ENCODE peak calls at places on chromosomes 13 and 19, in eight cellular contexts. One of them, this sample, is unnamed.
A peak's percentile ranks its signal among the peaks of the same experiment; 100 is the strongest.

GRCh38 chr13:91313103-91313502 is 34.4 kb upstream of the MIR17HG start:
- DNase-seq in sigmoid colon: no peak
- DNase-seq in suprapubic skin: no peak
- DNase-seq in endothelial cell of umbilical vein: peak; percentile 51
- DNase-seq in uterus: no peak
- DNase-seq in transverse colon: no peak
- DNase-seq in breast epithelium: no peak
- DNase-seq in prostate gland: no peak
- DNase-seq in this sample: no peak

GRCh38 chr19:17325133-17325532 is 9.5 kb downstream of the ANO8 start:
- DNase-seq in sigmoid colon: no peak
- DNase-seq in suprapubic skin: no peak
- DNase-seq in endothelial cell of umbilical vein: no peak
- DNase-seq in uterus: no peak
- DNase-seq in transverse colon: no peak
- DNase-seq in breast epithelium: no peak
- DNase-seq in prostate gland: no peak
- DNase-seq in this sample: no peak

GRCh38 chr13:90485441-90485840 is 862.0 kb upstream of the MIR17HG start:
- DNase-seq in sigmoid colon: no peak
- DNase-seq in suprapubic skin: no peak
- DNase-seq in endothelial cell of umbilical vein: no peak
- DNase-seq in uterus: no peak
- DNase-seq in transverse colon: no peak
- DNase-seq in breast epithelium: no peak
- DNase-seq in prostate gland: no peak
- DNase-seq in this sample: no peak

GRCh38 chr13:97275265-97275664 is 53.1 kb downstream of the MBNL2 start:
- DNase-seq in sigmoid colon: no peak
- DNase-seq in suprapubic skin: no peak
- DNase-seq in endothelial cell of umbilical vein: peak; percentile 93
- DNase-seq in uterus: no peak
- DNase-seq in transverse colon: no peak
- DNase-seq in breast epithelium: no peak
- DNase-seq in prostate gland: no peak
- DNase-seq in this sample: no peak

GRCh38 chr13:57044910-57045309 is 95.8 kb upstream of the PRR20A start:
- DNase-seq in sigmoid colon: no peak
- DNase-seq in suprapubic skin: no peak
- DNase-seq in endothelial cell of umbilical vein: no peak
- DNase-seq in uterus: no peak
- DNase-seq in transverse colon: no peak
- DNase-seq in breast epithelium: no peak
- DNase-seq in prostate gland: no peak
- DNase-seq in this sample: no peak

GRCh38 chr13:23615677-23616076 is 45.5 kb downstream of the TNFRSF19 start:
- DNase-seq in sigmoid colon: no peak
- DNase-seq in suprapubic skin: no peak
- DNase-seq in endothelial cell of umbilical vein: no peak
- DNase-seq in uterus: no peak
- DNase-seq in transverse colon: no peak
- DNase-seq in breast epithelium: no peak
- DNase-seq in prostate gland: no peak
- DNase-seq in this sample: no peak

GRCh38 chr13:75101997-75102720 is 379.8 kb downstream of the TBC1D4 start:
- DNase-seq in sigmoid colon: no peak
- DNase-seq in suprapubic skin: no peak
- DNase-seq in endothelial cell of umbilical vein: peak; percentile 6
- DNase-seq in uterus: no peak
- DNase-seq in transverse colon: no peak
- DNase-seq in breast epithelium: no peak
- DNase-seq in prostate gland: no peak
- DNase-seq in this sample: no peak

GRCh38 chr13:93230466-93230865 is 3.9 kb downstream of the GPC6 start:
- DNase-seq in sigmoid colon: no peak
- DNase-seq in suprapubic skin: no peak
- DNase-seq in endothelial cell of umbilical vein: no peak
- DNase-seq in uterus: no peak
- DNase-seq in transverse colon: no peak
- DNase-seq in breast epithelium: no peak
- DNase-seq in prostate gland: no peak
- DNase-seq in this sample: no peak

GRCh38 chr13:113906566-113906965 is 42.7 kb upstream of the GAS6 start:
- DNase-seq in sigmoid colon: no peak
- DNase-seq in suprapubic skin: no peak
- DNase-seq in endothelial cell of umbilical vein: no peak
- DNase-seq in uterus: no peak
- DNase-seq in transverse colon: no peak
- DNase-seq in breast epithelium: peak; percentile 29
- DNase-seq in prostate gland: no peak
- DNase-seq in this sample: no peak

DNA sequence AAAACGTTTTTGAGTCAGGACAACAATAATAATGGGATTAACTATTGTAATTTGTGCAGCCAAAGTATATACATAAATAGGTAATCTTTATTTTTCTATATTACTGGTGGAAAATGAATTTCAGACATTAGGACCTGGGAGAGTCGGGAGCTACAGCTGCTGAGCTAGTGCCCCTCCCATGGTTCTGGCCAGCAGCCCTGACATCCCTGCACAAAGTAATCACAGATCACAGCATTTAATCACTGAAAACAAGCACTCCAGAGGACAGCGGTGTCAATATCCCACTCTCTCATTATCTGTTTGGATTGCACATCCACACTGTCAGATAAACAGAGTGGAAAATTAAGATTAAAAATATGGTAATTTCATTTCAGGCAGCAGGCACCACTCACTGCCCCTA is 254.0 kb upstream of the SOX21 start:
- DNase-seq in sigmoid colon: no peak
- DNase-seq in suprapubic skin: no peak
- DNase-seq in endothelial cell of umbilical vein: no peak
- DNase-seq in uterus: no peak
- DNase-seq in transverse colon: no peak
- DNase-seq in breast epithelium: no peak
- DNase-seq in prostate gland: no peak
- DNase-seq in this sample: no peak
- H3K27me3 ChIP-seq in sigmoid colon: peaks cover 36% of the 10 kb centered on the region
- H3K27me3 ChIP-seq in suprapubic skin: peaks cover 63% of the 10 kb centered on the region
- H3K27me3 ChIP-seq in endothelial cell of umbilical vein: peaks cover 57% of the 10 kb centered on the region
- H3K27me3 ChIP-seq in uterus: no peaks in the 10 kb centered on the region
- H3K27me3 ChIP-seq in transverse colon: peaks cover 82% of the 10 kb centered on the region
- H3K27me3 ChIP-seq in breast epithelium: peaks cover 48% of the 10 kb centered on the region
- H3K27me3 ChIP-seq in prostate gland: peaks cover 9% of the 10 kb centered on the region
- H3K27me3 ChIP-seq in this sample: no peaks in the 10 kb centered on the region

GRCh38 chr19:7636691-7637373 is at the start of gene STXBP2:
- DNase-seq in sigmoid colon: no peak
- DNase-seq in suprapubic skin: no peak
- DNase-seq in endothelial cell of umbilical vein: peak; percentile 34
- DNase-seq in uterus: no peak
- DNase-seq in transverse colon: peak; percentile 93
- DNase-seq in breast epithelium: peak; percentile 80
- DNase-seq in prostate gland: peak; percentile 86
- DNase-seq in this sample: peak; percentile 40
- TF ChIP-seq POLR2A in sigmoid colon: no peak
- TF ChIP-seq POLR2A in suprapubic skin: peak; percentile 56
- TF ChIP-seq POLR2A in endothelial cell of umbilical vein: no peak
- TF ChIP-seq POLR2A in uterus: no peak
- TF ChIP-seq POLR2A in transverse colon: peak; percentile 81
- TF ChIP-seq POLR2A in breast epithelium: peak; percentile 37
- TF ChIP-seq POLR2A in prostate gland: peak; percentile 83
- TF ChIP-seq POLR2A in this sample: peak; percentile 77

GRCh38 chr19:1753730-1754442 is 580 bp downstream of the ONECUT3 start:
- DNase-seq in sigmoid colon: no peak
- DNase-seq in suprapubic skin: no peak
- DNase-seq in endothelial cell of umbilical vein: no peak
- DNase-seq in uterus: no peak
- DNase-seq in transverse colon: no peak
- DNase-seq in breast epithelium: no peak
- DNase-seq in prostate gland: no peak
- DNase-seq in this sample: no peak
- H3K27me3 ChIP-seq in sigmoid colon: peaks cover 90% of the 10 kb centered on the region
- H3K27me3 ChIP-seq in suprapubic skin: peaks cover 99% of the 10 kb centered on the region
- H3K27me3 ChIP-seq in endothelial cell of umbilical vein: peaks cover 68% of the 10 kb centered on the region
- H3K27me3 ChIP-seq in uterus: peaks cover 11% of the 10 kb centered on the region
- H3K27me3 ChIP-seq in transverse colon: peaks cover 91% of the 10 kb centered on the region
- H3K27me3 ChIP-seq in breast epithelium: peaks cover 88% of the 10 kb centered on the region
- H3K27me3 ChIP-seq in prostate gland: peaks cover 76% of the 10 kb centered on the region
- H3K27me3 ChIP-seq in this sample: peaks cover 72% of the 10 kb centered on the region

DNA sequence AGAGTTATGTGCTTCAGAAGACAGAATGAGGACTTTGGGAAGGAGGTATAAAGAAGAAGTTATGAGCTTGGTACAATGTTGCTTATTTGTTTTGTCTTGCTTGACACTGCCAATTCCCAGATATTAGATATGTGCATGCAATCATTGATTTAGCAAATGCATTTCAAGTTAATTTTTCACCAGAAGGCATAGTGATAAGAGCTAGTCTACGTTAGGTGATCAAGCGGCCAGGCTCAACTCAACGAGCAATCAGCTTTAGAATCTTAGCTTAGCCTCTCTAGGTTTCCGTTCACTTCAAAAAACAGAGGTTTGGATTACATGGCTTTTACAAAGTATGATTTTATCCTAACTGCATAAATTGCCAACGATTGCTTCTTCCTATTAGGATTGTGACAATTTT is 81.6 kb upstream of the POSTN start:
- DNase-seq in sigmoid colon: no peak
- DNase-seq in suprapubic skin: no peak
- DNase-seq in endothelial cell of umbilical vein: no peak
- DNase-seq in uterus: no peak
- DNase-seq in transverse colon: no peak
- DNase-seq in breast epithelium: no peak
- DNase-seq in prostate gland: no peak
- DNase-seq in this sample: no peak
- TF ChIP-seq POLR2A in sigmoid colon: no peak
- TF ChIP-seq POLR2A in suprapubic skin: no peak
- TF ChIP-seq POLR2A in endothelial cell of umbilical vein: no peak
- TF ChIP-seq POLR2A in uterus: no peak
- TF ChIP-seq POLR2A in transverse colon: no peak
- TF ChIP-seq POLR2A in breast epithelium: no peak
- TF ChIP-seq POLR2A in prostate gland: no peak
- TF ChIP-seq POLR2A in this sample: no peak

DNA sequence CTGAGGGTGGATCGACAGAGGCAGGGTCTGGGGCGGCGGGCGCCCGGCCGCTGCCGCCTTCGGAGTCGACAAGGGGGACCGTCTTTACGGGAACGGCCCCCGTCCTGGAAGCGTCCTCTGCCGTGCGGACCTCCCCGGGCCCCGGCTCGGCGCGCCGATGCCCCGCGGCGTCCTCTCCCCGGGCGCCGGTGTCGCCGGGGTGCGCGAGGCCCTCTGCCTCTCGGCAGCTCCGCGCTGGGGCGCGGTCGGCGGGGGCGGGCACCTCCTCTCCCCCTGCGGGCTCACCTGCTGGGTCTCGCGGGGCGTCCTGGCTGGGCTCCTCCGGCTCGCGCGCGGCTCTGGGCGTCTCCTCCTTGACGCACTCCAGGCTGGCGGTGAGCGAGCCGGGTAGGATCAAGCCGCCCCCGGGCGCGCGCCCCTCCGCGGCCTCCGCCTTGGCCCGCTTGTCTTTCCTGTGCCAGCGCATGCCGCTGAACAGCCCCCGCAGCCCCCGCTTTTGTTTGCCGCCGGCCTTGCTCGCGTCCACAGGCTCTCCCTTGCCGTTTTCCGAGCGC is 1.5 kb downstream of the AMER2 start:
- DNase-seq in sigmoid colon: no peak
- DNase-seq in suprapubic skin: no peak
- DNase-seq in endothelial cell of umbilical vein: no peak
- DNase-seq in uterus: no peak
- DNase-seq in transverse colon: no peak
- DNase-seq in breast epithelium: no peak
- DNase-seq in prostate gland: no peak
- DNase-seq in this sample: no peak
- H3K27me3 ChIP-seq in sigmoid colon: peaks cover 33% of the 10 kb centered on the region
- H3K27me3 ChIP-seq in suprapubic skin: peaks cover 57% of the 10 kb centered on the region
- H3K27me3 ChIP-seq in endothelial cell of umbilical vein: peaks cover 34% of the 10 kb centered on the region
- H3K27me3 ChIP-seq in uterus: no peaks in the 10 kb centered on the region
- H3K27me3 ChIP-seq in transverse colon: peaks cover 70% of the 10 kb centered on the region
- H3K27me3 ChIP-seq in breast epithelium: peaks cover 62% of the 10 kb centered on the region
- H3K27me3 ChIP-seq in prostate gland: peaks cover 11% of the 10 kb centered on the region
- H3K27me3 ChIP-seq in this sample: peaks cover 20% of the 10 kb centered on the region

DNA sequence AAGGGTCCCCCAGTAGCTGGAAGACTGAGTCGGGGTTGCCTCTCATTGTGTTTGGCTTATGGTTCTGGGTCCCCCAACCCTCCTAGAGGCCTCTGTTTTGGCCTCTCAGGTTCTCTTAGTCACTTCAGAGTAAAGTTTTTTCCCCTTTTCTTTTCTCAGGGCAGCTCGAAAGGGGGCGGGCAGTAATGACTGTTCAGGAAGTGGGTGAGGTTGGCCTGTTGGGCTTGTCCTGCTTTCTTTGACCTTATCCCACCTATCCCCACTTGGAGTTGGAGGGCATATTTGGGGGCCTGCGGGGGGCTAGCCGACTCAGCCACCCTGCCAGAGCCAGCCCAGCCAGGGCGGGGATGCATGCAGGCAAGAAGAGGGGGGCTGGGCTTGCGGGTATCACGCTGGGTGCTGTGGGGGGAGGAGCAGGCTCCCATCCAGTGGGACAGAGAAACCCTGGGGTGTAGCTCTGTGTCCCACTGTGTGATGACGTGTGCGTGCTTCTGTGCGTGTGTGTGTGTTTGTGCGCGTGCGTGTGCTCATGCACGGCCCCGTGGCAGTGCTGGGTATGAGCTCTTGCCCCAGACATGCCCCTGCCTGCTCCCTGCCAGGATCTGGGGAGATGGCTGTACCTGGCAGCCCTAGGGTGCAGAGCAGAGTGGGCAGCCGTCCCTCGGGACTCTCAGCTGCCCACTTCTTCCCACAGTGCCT is 1.4 kb downstream of the CIC start:
- DNase-seq in sigmoid colon: peak; percentile 92
- DNase-seq in suprapubic skin: peak; percentile 82
- DNase-seq in endothelial cell of umbilical vein: peak; percentile 72
- DNase-seq in uterus: peak; percentile 53
- DNase-seq in transverse colon: peak; percentile 63
- DNase-seq in breast epithelium: peak; percentile 88
- DNase-seq in prostate gland: peak; percentile 70
- DNase-seq in this sample: no peak
- TF ChIP-seq POLR2A in sigmoid colon: peak; percentile 28
- TF ChIP-seq POLR2A in suprapubic skin: peak; percentile 13
- TF ChIP-seq POLR2A in endothelial cell of umbilical vein: peak; percentile 72
- TF ChIP-seq POLR2A in uterus: no peak
- TF ChIP-seq POLR2A in transverse colon: peak; percentile 13
- TF ChIP-seq POLR2A in breast epithelium: no peak
- TF ChIP-seq POLR2A in prostate gland: peak; percentile 48
- TF ChIP-seq POLR2A in this sample: peak; percentile 76

DNA sequence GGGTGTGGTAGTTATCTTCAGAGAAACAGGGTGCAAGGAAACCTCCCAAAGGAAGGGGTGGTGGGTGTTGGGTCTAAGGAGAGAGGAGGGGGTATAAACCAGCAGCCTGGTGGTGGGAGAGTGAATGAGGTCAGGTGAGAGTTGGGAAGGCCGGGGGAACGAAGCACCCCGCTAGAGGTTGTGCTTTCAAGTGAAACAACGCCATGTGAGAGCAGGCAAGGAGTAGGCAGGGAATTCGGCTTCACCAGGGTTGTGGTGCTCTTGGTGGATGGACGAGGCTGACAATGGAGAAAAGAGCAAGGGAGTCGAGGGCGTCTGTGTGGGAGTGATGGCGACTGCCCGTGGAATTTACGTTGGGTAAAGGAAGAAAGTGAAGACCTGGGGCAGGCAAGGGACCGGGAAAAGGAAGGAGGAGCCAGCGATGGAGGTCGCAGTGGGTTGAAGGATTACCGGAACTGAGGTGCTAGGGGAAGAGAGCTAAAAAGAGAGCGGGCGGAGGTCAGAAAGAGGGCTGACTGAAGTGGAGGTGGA is 2.1 kb upstream of the MLNR start:
- DNase-seq in sigmoid colon: no peak
- DNase-seq in suprapubic skin: no peak
- DNase-seq in endothelial cell of umbilical vein: no peak
- DNase-seq in uterus: no peak
- DNase-seq in transverse colon: no peak
- DNase-seq in breast epithelium: no peak
- DNase-seq in prostate gland: no peak
- DNase-seq in this sample: no peak
- H3K27me3 ChIP-seq in sigmoid colon: peaks cover 46% of the 10 kb centered on the region
- H3K27me3 ChIP-seq in suprapubic skin: peaks cover 58% of the 10 kb centered on the region
- H3K27me3 ChIP-seq in endothelial cell of umbilical vein: peaks cover 53% of the 10 kb centered on the region
- H3K27me3 ChIP-seq in uterus: peaks cover 16% of the 10 kb centered on the region
- H3K27me3 ChIP-seq in transverse colon: peaks cover 62% of the 10 kb centered on the region
- H3K27me3 ChIP-seq in breast epithelium: peaks cover 47% of the 10 kb centered on the region
- H3K27me3 ChIP-seq in prostate gland: peaks cover 4% of the 10 kb centered on the region
- H3K27me3 ChIP-seq in this sample: peaks cover 18% of the 10 kb centered on the region

This sample was measured in esophagus squamous epithelium.